ENCODE peak calls at places on chromosomes 16 and 17, in seven cellular contexts. J is RCC 7860; Q is stimulated activated CD8-positive, alpha-beta memory T cell treated with anti-CD3 and anti-CD28 coated beads, Interleukin-2, amount 100 ng/mL, for 48 hours; L is epithelial cell of esophagus; N is A673; A is A549; G is stimulated activated CD4-positive, alpha-beta T cell treated with anti-CD3 and anti-CD28 coated beads, Interleukin-2, amount 100 ng/mL, for 48 hours. S is an unnamed sample.
A peak's percentile ranks its signal among the peaks of the same experiment; 100 is the strongest.

GRCh38 chr17:79623786-79624657 is 13.2 kb upstream of the RBFOX3 start:
- DNase-seq in J (no peak), Q (no peak), L (no peak), N (no peak), A (no peak), G (no peak), S (no peak)

GRCh38 chr17:1908699-1909309 is 79.0 kb downstream of the RPA1 start:
- DNase-seq in J (peak; percentile 33), Q (no peak), L (peak; percentile 78), N (peak; percentile 90), A (peak; percentile 85), G (peak; percentile 13), S (no peak)

GRCh38 chr16:1787056-1787321 is 4.2 kb downstream of the NUBP2 start:
- DNase-seq in J (no peak), Q (no peak), L (no peak), N (no peak), A (no peak), G (no peak), S (no peak)

GRCh38 chr17:4782652-4783051 is 3.5 kb downstream of the VMO1 start:
- DNase-seq in J (no peak), Q (no peak), L (no peak), N (peak; percentile 23), A (no peak), G (no peak), S (no peak)

GRCh38 chr17:66777689-66778225 is 57.2 kb upstream of the CACNG5 start:
- DNase-seq in J (no peak), Q (no peak), L (no peak), N (peak; percentile 92), A (no peak), G (no peak), S (no peak)

GRCh38 chr16:67928561-67929364 is 2.9 kb downstream of the CTRL start:
- DNase-seq in J (peak; percentile 60), Q (peak; percentile 64), L (peak; percentile 70), N (peak; percentile 81), A (peak; percentile 91), G (peak; percentile 75), S (peak; percentile 64)

GRCh38 chr17:46851029-46851741 is at the start of gene WNT9B:
- DNase-seq in J (no peak), Q (no peak), L (peak; percentile 41), N (peak; percentile 30), A (peak; percentile 54), G (peak; percentile 6), S (no peak)

GRCh38 chr16:24929409-24929808 is 83.6 kb downstream of the SLC5A11 start:
- DNase-seq in J (no peak), Q (no peak), L (no peak), N (no peak), A (no peak), G (no peak), S (no peak)

GRCh38 chr16:70665806-70666735 is 19.7 kb downstream of the IL34 start:
- DNase-seq in J (no peak), Q (no peak), L (no peak), N (no peak), A (no peak), G (no peak), S (no peak)

GRCh38 chr17:67393809-67394418 is 16.8 kb downstream of the PITPNC1 start:
- DNase-seq in J (no peak), Q (no peak), L (no peak), N (no peak), A (no peak), G (no peak), S (no peak)

GRCh38 chr16:23692190-23692837 is 13.6 kb downstream of the PLK1 start:
- DNase-seq in J (no peak), Q (no peak), L (no peak), N (no peak), A (no peak), G (no peak), S (no peak)

GRCh38 chr16:79170565-79171242 is 429.8 kb downstream of the MAF start:
- DNase-seq in J (peak; percentile 77), Q (no peak), L (no peak), N (no peak), A (no peak), G (no peak), S (no peak)

GRCh38 chr17:27601975-27602302 is 29.0 kb upstream of the LGALS9 start:
- DNase-seq in J (no peak), Q (no peak), L (no peak), N (no peak), A (no peak), G (no peak), S (no peak)

GRCh38 chr17:74659898-74660297 is 36.4 kb upstream of the CD300E start:
- DNase-seq in J (no peak), Q (no peak), L (no peak), N (no peak), A (no peak), G (no peak), S (no peak)

GRCh38 chr16:82694239-82694874 is 67.6 kb downstream of the CDH13 start:
- DNase-seq in J (peak; percentile 59), Q (no peak), L (peak; percentile 35), N (no peak), A (no peak), G (no peak), S (no peak)

GRCh38 chr17:47363171-47363570 is 39.4 kb downstream of the EFCAB13 start:
- DNase-seq in J (no peak), Q (no peak), L (peak; percentile 55), N (no peak), A (no peak), G (no peak), S (no peak)

GRCh38 chr17:77499699-77500435 is 359.1 kb downstream of the SEC14L1 start:
- DNase-seq in J (no peak), Q (no peak), L (no peak), N (no peak), A (no peak), G (no peak), S (no peak)

GRCh38 chr17:66444001-66444400 is 141.6 kb downstream of the PRKCA start:
- DNase-seq in J (no peak), Q (no peak), L (no peak), N (no peak), A (no peak), G (no peak), S (no peak)

GRCh38 chr17:82213251-82214011 is 789 bp upstream of the CCDC57 start:
- DNase-seq in J (peak; percentile 92), Q (no peak), L (peak; percentile 63), N (peak; percentile 64), A (peak; percentile 97), G (no peak), S (peak; percentile 72)

GRCh38 chr17:32854177-32854576 is 22.7 kb downstream of the MYO1D start:
- DNase-seq in J (no peak), Q (no peak), L (peak; percentile 54), N (no peak), A (no peak), G (no peak), S (no peak)

GRCh38 chr17:44069974-44070454 is 521 bp upstream of the G6PC3 start:
- DNase-seq in J (no peak), Q (no peak), L (peak; percentile 37), N (peak; percentile 38), A (peak; percentile 66), G (no peak), S (no peak)

GRCh38 chr16:9099131-9099625 is 7.7 kb downstream of the HAPSTR1 start:
- DNase-seq in J (peak; percentile 25), Q (no peak), L (peak; percentile 85), N (no peak), A (no peak), G (no peak), S (no peak)

GRCh38 chr17:61955621-61956020 is 27.8 kb upstream of the INTS2 start:
- DNase-seq in J (no peak), Q (no peak), L (no peak), N (no peak), A (no peak), G (no peak), S (no peak)

GRCh38 chr16:57616241-57616640 is 12.2 kb upstream of the ADGRG1 start:
- DNase-seq in J (no peak), Q (no peak), L (no peak), N (no peak), A (no peak), G (no peak), S (no peak)

GRCh38 chr16:87126403-87127025 is 190.7 kb downstream of the C16orf95 start:
- DNase-seq in J (no peak), Q (no peak), L (peak; percentile 30), N (no peak), A (no peak), G (no peak), S (no peak)

GRCh38 chr16:23998771-23999170 is 163.0 kb downstream of the PRKCB start:
- DNase-seq in J (no peak), Q (no peak), L (no peak), N (no peak), A (no peak), G (no peak), S (no peak)

GRCh38 chr16:31451681-31452351 is 7.5 kb upstream of the ARMC5 start:
- DNase-seq in J (peak; percentile 46), Q (no peak), L (peak; percentile 86), N (peak; percentile 80), A (peak; percentile 82), G (no peak), S (no peak)

GRCh38 chr17:42667088-42667951 is 8.2 kb downstream of the TUBG2 start:
- DNase-seq in J (peak; percentile 93), Q (no peak), L (peak; percentile 92), N (no peak), A (peak; percentile 99), G (no peak), S (no peak)

GRCh38 chr17:13337864-13338371 is 263.8 kb downstream of the HS3ST3A1 start:
- DNase-seq in J (peak; percentile 35), Q (no peak), L (peak; percentile 52), N (peak; percentile 55), A (peak; percentile 36), G (no peak), S (no peak)

GRCh38 chr17:78674595-78675315 is 97.6 kb upstream of the DNAH17 start:
- DNase-seq in J (no peak), Q (no peak), L (no peak), N (peak; percentile 37), A (no peak), G (no peak), S (no peak)

S was measured in stimulated activated effector memory CD8-positive, alpha-beta T cell treated with anti-CD3 and anti-CD28 coated beads, Interleukin-12 subunit alpha, Interleukin-12 subunit beta, amount 100 ng/mL, for 72 hours.